ENCODE peak calls at places on chromosomes 4 and X, in nine cellular contexts. One of them, this sample, is unnamed.
A peak's percentile ranks its signal among the peaks of the same experiment; 100 is the strongest.

GRCh38 chrX:19344661-19345060 is 934 bp downstream of the PDHA1 start:
- DNase-seq in NCI-H774: no peak
- DNase-seq in choroid plexus epithelial cell: no peak
- DNase-seq in CD8-positive, alpha-beta memory T cell: no peak
- DNase-seq in fibroblast of mammary gland: no peak
- DNase-seq in fibroblast of pulmonary artery: no peak
- DNase-seq in NCI-H1436: no peak
- DNase-seq in SJSA1: no peak
- DNase-seq in stimulated activated CD8-positive, alpha-beta memory T cell treated with anti-CD3 and anti-CD28 coated beads, Interleukin-7, amount 100 ng/mL, for 1 hour: no peak
- DNase-seq in this sample: no peak

GRCh38 chr4:30537462-30537861 is 182.7 kb upstream of the PCDH7 start:
- DNase-seq in NCI-H774: no peak
- DNase-seq in choroid plexus epithelial cell: peak; percentile 43
- DNase-seq in CD8-positive, alpha-beta memory T cell: no peak
- DNase-seq in fibroblast of mammary gland: peak; percentile 75
- DNase-seq in fibroblast of pulmonary artery: peak; percentile 91
- DNase-seq in NCI-H1436: no peak
- DNase-seq in SJSA1: peak; percentile 16
- DNase-seq in stimulated activated CD8-positive, alpha-beta memory T cell treated with anti-CD3 and anti-CD28 coated beads, Interleukin-7, amount 100 ng/mL, for 1 hour: no peak
- DNase-seq in this sample: no peak

GRCh38 chr4:110163327-110164070 is 34.9 kb downstream of the ELOVL6 start:
- DNase-seq in NCI-H774: no peak
- DNase-seq in choroid plexus epithelial cell: peak; percentile 80
- DNase-seq in CD8-positive, alpha-beta memory T cell: no peak
- DNase-seq in fibroblast of mammary gland: peak; percentile 84
- DNase-seq in fibroblast of pulmonary artery: peak; percentile 58
- DNase-seq in NCI-H1436: no peak
- DNase-seq in SJSA1: peak; percentile 29
- DNase-seq in stimulated activated CD8-positive, alpha-beta memory T cell treated with anti-CD3 and anti-CD28 coated beads, Interleukin-7, amount 100 ng/mL, for 1 hour: no peak
- DNase-seq in this sample: no peak

GRCh38 chr4:141565379-141566089 is 70.8 kb upstream of the IL15 start:
- DNase-seq in NCI-H774: no peak
- DNase-seq in choroid plexus epithelial cell: peak; percentile 47
- DNase-seq in CD8-positive, alpha-beta memory T cell: no peak
- DNase-seq in fibroblast of mammary gland: no peak
- DNase-seq in fibroblast of pulmonary artery: no peak
- DNase-seq in NCI-H1436: no peak
- DNase-seq in SJSA1: no peak
- DNase-seq in stimulated activated CD8-positive, alpha-beta memory T cell treated with anti-CD3 and anti-CD28 coated beads, Interleukin-7, amount 100 ng/mL, for 1 hour: no peak
- DNase-seq in this sample: no peak

GRCh38 chr4:172390341-172390740 is 577.1 kb downstream of the GALNTL6 start:
- DNase-seq in NCI-H774: no peak
- DNase-seq in choroid plexus epithelial cell: peak; percentile 12
- DNase-seq in CD8-positive, alpha-beta memory T cell: no peak
- DNase-seq in fibroblast of mammary gland: peak; percentile 44
- DNase-seq in fibroblast of pulmonary artery: no peak
- DNase-seq in NCI-H1436: no peak
- DNase-seq in SJSA1: no peak
- DNase-seq in stimulated activated CD8-positive, alpha-beta memory T cell treated with anti-CD3 and anti-CD28 coated beads, Interleukin-7, amount 100 ng/mL, for 1 hour: no peak
- DNase-seq in this sample: no peak

GRCh38 chr4:66574145-66574978 is 904.1 kb upstream of the EPHA5 start:
- DNase-seq in NCI-H774: no peak
- DNase-seq in choroid plexus epithelial cell: peak; percentile 71
- DNase-seq in CD8-positive, alpha-beta memory T cell: no peak
- DNase-seq in fibroblast of mammary gland: peak; percentile 75
- DNase-seq in fibroblast of pulmonary artery: peak; percentile 71
- DNase-seq in NCI-H1436: no peak
- DNase-seq in SJSA1: peak; percentile 44
- DNase-seq in stimulated activated CD8-positive, alpha-beta memory T cell treated with anti-CD3 and anti-CD28 coated beads, Interleukin-7, amount 100 ng/mL, for 1 hour: no peak
- DNase-seq in this sample: no peak

GRCh38 chr4:153497091-153497531 is 31.0 kb downstream of the TMEM131L start:
- DNase-seq in NCI-H774: no peak
- DNase-seq in choroid plexus epithelial cell: peak; percentile 63
- DNase-seq in CD8-positive, alpha-beta memory T cell: no peak
- DNase-seq in fibroblast of mammary gland: peak; percentile 54
- DNase-seq in fibroblast of pulmonary artery: peak; percentile 57
- DNase-seq in NCI-H1436: no peak
- DNase-seq in SJSA1: no peak
- DNase-seq in stimulated activated CD8-positive, alpha-beta memory T cell treated with anti-CD3 and anti-CD28 coated beads, Interleukin-7, amount 100 ng/mL, for 1 hour: no peak
- DNase-seq in this sample: peak; percentile 35

GRCh38 chrX:156005144-156005543 is 7.6 kb downstream of the IL9R start:
- DNase-seq in NCI-H774: no peak
- DNase-seq in choroid plexus epithelial cell: no peak
- DNase-seq in CD8-positive, alpha-beta memory T cell: no peak
- DNase-seq in fibroblast of mammary gland: no peak
- DNase-seq in fibroblast of pulmonary artery: no peak
- DNase-seq in NCI-H1436: no peak
- DNase-seq in SJSA1: no peak
- DNase-seq in stimulated activated CD8-positive, alpha-beta memory T cell treated with anti-CD3 and anti-CD28 coated beads, Interleukin-7, amount 100 ng/mL, for 1 hour: no peak
- DNase-seq in this sample: no peak

GRCh38 chrX:119802546-119802945 is 11.1 kb upstream of the RPL39 start:
- DNase-seq in NCI-H774: no peak
- DNase-seq in choroid plexus epithelial cell: no peak
- DNase-seq in CD8-positive, alpha-beta memory T cell: no peak
- DNase-seq in fibroblast of mammary gland: no peak
- DNase-seq in fibroblast of pulmonary artery: no peak
- DNase-seq in NCI-H1436: no peak
- DNase-seq in SJSA1: no peak
- DNase-seq in stimulated activated CD8-positive, alpha-beta memory T cell treated with anti-CD3 and anti-CD28 coated beads, Interleukin-7, amount 100 ng/mL, for 1 hour: no peak
- DNase-seq in this sample: no peak